ENCODE peak calls at places on chromosomes 4 and X, in five cellular contexts. G is type B pancreatic cell, A is GM13977, N is PC-3, O is endothelial cell. V is an unnamed sample.

GRCh38 chrX:140425712-140426395 is 79.0 kb downstream of the SOX3 start:
- DNase-seq in G (no peak), A (no peak), N (no peak), O (no peak), V (no peak)

GRCh38 chr4:149534779-149535178 is 280.9 kb downstream of the IQCM start:
- DNase-seq in G (no peak), A (no peak), N (no peak), O (no peak), V (no peak)

GRCh38 chr4:70705146-70705855 is 16.5 kb upstream of the RUFY3 start:
- DNase-seq in G (peak), A (peak), N (peak), O (peak), V (peak)

GRCh38 chr4:107255114-107255513 is 219.0 kb upstream of the DKK2 start:
- DNase-seq in G (no peak), A (no peak), N (no peak), O (no peak), V (no peak)

GRCh38 chr4:81648576-81649272 is 177.0 kb upstream of the RASGEF1B start:
- DNase-seq in G (no peak), A (peak), N (no peak), O (no peak), V (peak)

GRCh38 chr4:76622717-76623116 is 187.7 kb downstream of the SHROOM3 start:
- DNase-seq in G (no peak), A (no peak), N (peak), O (no peak), V (no peak)

GRCh38 chrX:56319165-56319564 is 87.0 kb downstream of the KLF8 start:
- DNase-seq in G (no peak), A (no peak), N (no peak), O (no peak), V (no peak)

GRCh38 chrX:16278927-16279326 is 111.6 kb downstream of the MAGEB17 start:
- DNase-seq in G (no peak), A (no peak), N (no peak), O (no peak), V (no peak)

GRCh38 chr4:88939697-88940096 is 117.3 kb downstream of the FAM13A start:
- DNase-seq in G (no peak), A (no peak), N (no peak), O (no peak), V (no peak)

GRCh38 chr4:184648220-184649025 is 824 bp downstream of the CASP3 start:
- DNase-seq in G (peak), A (peak), N (peak), O (peak), V (peak)

GRCh38 chr4:147799986-147800555 is 68.2 kb downstream of the ARHGAP10 start:
- DNase-seq in G (no peak), A (peak), N (no peak), O (no peak), V (peak)
- TF ChIP-seq CTCF in G (no peak), A (no peak), N (no peak), O (no peak), V (no peak)

DNA sequence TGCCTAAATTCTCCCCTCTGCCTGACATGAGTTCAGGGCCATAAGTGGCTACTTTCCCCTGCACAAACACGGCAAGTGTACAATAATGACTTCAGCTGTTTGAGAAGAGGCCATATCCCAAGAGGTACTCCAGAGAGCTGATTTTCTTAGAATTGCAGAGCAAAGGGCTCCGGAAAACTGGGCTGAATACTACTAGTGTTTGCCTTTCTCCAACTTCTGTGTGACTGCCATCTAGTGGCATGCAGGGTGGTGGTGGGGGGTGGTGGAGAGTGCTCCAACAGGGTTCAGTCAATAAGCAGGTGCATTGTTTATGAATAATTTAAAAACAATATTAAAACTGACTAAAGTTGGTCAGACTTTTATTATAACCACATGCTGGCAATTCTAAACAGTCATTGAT is 130.0 kb downstream of the CHRDL1 start:
- DNase-seq in G (no peak), A (peak), N (peak), O (peak), V (no peak)
- TF ChIP-seq CTCF in G (peak), A (peak), N (peak), O (peak), V (peak)

GRCh38 chrX:1307626-1308340 is 28.8 kb upstream of the IL3RA start:
- DNase-seq in G (no peak), A (no peak), N (no peak), O (no peak), V (no peak)

GRCh38 chrX:1306909-1307625 is 29.5 kb upstream of the IL3RA start:
- DNase-seq in G (no peak), A (no peak), N (no peak), O (no peak), V (no peak)

GRCh38 chrX:1313788-1314187 is 22.8 kb upstream of the IL3RA start:
- DNase-seq in G (no peak), A (no peak), N (no peak), O (no peak), V (no peak)

GRCh38 chrX:1305411-1305810 is 31.2 kb upstream of the IL3RA start:
- DNase-seq in G (no peak), A (no peak), N (no peak), O (no peak), V (no peak)

DNA sequence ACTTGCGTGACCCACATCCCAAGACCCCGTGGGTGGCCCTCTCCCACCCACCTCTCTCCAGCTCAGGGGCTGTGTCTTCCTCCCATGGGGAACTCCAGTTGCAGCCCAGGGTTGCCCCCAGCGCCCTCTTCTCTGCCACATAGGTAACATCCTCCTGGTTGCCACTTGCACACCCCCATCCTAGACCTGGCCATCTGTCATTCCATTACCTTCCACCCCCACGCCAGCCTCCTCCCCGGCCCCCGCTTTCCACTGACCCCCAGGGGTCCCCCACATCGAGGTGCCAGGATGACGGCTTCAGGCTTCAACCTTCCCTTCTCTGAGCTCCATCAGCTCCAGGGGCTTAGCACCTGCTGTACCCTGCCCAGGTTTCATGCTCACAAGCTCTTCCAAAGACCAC is 28.1 kb upstream of the IL3RA start:
- DNase-seq in G (no peak), A (no peak), N (no peak), O (no peak), V (no peak)
- TF ChIP-seq CTCF in G (no peak), A (no peak), N (no peak), O (no peak), V (no peak)

GRCh38 chr4:153346031-153346430 is 1.5 kb downstream of the MND1 start:
- DNase-seq in G (no peak), A (no peak), N (no peak), O (no peak), V (no peak)

GRCh38 chr4:153346563-153346962 is 2.1 kb downstream of the MND1 start:
- DNase-seq in G (no peak), A (no peak), N (no peak), O (no peak), V (no peak)

GRCh38 chr4:153344131-153345010 is at the start of gene MND1:
- DNase-seq in G (peak), A (peak), N (peak), O (peak), V (peak)

GRCh38 chr4:153347117-153347516 is 2.6 kb downstream of the MND1 start:
- DNase-seq in G (no peak), A (no peak), N (no peak), O (no peak), V (no peak)

DNA sequence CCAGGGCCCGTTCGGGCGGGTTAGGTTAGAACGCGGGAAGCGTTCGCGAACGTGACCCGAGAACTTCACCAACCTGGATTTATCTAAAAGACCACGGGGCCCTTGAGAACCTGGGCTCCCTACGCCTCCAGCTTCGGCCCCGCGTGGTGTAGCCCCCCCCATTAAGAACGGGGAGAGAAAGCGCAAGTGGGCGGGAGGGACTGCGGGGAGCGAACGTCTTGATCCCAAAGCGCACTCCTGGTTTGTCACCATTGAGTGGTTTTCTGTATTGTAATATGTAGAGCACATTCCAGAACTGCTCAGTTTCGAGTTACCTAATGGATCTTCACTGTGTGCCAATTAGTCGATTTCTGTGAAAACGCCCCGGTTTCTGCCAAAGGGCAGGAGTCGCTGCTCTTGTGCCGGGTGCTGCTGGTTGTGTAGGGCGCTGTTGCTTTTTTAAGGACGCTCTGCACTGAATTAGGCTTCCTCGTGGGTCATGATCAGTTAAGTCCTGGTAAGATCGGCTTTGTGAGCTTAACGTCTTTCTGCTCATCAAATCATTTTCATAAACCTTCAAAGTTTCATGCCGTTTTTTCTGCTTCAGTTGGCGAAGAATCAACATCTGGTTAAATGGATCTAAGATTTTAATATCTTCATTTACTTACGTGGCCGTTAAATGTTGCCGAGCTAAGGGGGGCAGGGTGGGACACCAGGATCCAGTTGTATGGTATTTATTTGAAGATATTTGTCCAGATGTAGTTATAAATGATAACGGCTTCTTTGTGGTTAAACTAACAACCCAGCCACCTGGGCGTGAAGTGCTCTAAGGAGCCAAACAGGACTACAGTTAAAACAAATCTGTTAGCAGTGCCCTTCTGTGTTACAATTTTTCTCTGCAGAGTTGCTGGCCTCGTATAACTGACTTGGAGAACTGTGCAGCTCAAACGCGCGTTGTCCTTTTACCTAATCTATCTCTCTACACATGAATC is 808 bp downstream of the MND1 start:
- DNase-seq in G (no peak), A (peak), N (peak), O (peak), V (peak)
- TF ChIP-seq CTCF in G (no peak), A (no peak), N (no peak), O (no peak), V (no peak)

GRCh38 chr4:142473218-142473959 is 372.7 kb downstream of the INPP4B start:
- DNase-seq in G (no peak), A (no peak), N (peak), O (no peak), V (no peak)
- TF ChIP-seq CTCF in G (no peak), A (no peak), N (no peak), O (no peak), V (no peak)

GRCh38 chrX:85611926-85612325 is 232.5 kb upstream of the POF1B start:
- DNase-seq in G (no peak), A (peak), N (peak), O (no peak), V (peak)
- TF ChIP-seq CTCF in G (peak), A (peak), N (peak), O (peak), V (no peak)

GRCh38 chr4:15779336-15779735 is 1.2 kb downstream of the CD38 start:
- DNase-seq in G (no peak), A (no peak), N (peak), O (peak), V (no peak)
- TF ChIP-seq CTCF in G (peak), A (no peak), N (peak), O (no peak), V (no peak)

GRCh38 chr4:60746172-60746571 is 454.0 kb upstream of the ADGRL3 start:
- DNase-seq in G (no peak), A (no peak), N (no peak), O (no peak), V (no peak)

DNA sequence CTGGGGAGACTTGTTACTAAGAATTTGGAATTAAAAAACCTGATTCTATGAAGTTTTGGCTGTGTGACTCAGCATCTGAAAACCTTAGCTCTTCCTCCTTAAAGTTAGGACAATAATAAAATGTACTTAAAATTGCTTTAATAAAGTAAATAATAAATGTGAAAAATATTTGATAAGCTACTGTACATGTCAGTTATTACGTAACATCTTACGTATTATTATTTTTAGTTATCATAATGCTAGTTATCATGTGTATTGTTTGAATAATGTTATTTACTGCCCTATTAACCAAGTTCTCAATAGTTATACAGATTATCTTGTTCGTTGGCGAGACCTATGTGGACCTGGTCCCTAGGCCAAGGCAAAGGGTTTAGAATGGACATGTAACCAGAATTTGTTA is 449.2 kb upstream of the ADGRL3 start:
- DNase-seq in G (no peak), A (no peak), N (no peak), O (no peak), V (no peak)
- TF ChIP-seq CTCF in G (no peak), A (no peak), N (no peak), O (no peak), V (no peak)